ENCODE peak calls at places on chromosomes 11 and 22, in five cellular contexts. J is ovary; G is CD8-positive, alpha-beta T cell; I is body of pancreas; P is suprapubic skin. R is an unnamed sample.

GRCh38 chr11:17063171-17064002 is 14.1 kb downstream of the RPS13 start:
- DNase-seq in I (peak), P (no peak), J (peak), G (no peak), R (peak)

GRCh38 chr11:87300640-87301381 is 263.1 kb downstream of the TMEM135 start:
- DNase-seq in I (no peak), J (no peak), P (no peak), G (no peak), R (no peak)

GRCh38 chr11:5992604-5993251 is 5.9 kb upstream of the OR52L1 start:
- DNase-seq in J (no peak), P (no peak), I (no peak), G (no peak), R (peak)

GRCh38 chr11:23010790-23011340 is 150.6 kb upstream of the CCDC179 start:
- DNase-seq in J (no peak), P (no peak), I (peak), G (no peak), R (no peak)

GRCh38 chr11:120031156-120031555 is 106.8 kb downstream of the TRIM29 start:
- DNase-seq in P (no peak), G (peak), I (no peak), J (no peak), R (no peak)

GRCh38 chr22:27251563-27251962 is 550.0 kb downstream of the MN1 start:
- DNase-seq in J (no peak), G (no peak), P (peak), I (peak), R (no peak)

GRCh38 chr11:380095-380480 is 10.8 kb downstream of the B4GALNT4 start:
- DNase-seq in J (no peak), P (no peak), I (no peak), G (no peak), R (no peak)

GRCh38 chr22:19454156-19454555 is 6.6 kb upstream of the C22orf39 start:
- DNase-seq in G (no peak), J (no peak), I (no peak), P (no peak), R (no peak)

GRCh38 chr22:32444068-32444467 is 20.2 kb downstream of the BPIFC start:
- DNase-seq in I (no peak), J (no peak), G (no peak), P (no peak), R (peak)

GRCh38 chr11:118841469-118842222 is 42.0 kb upstream of the CXCR5 start:
- DNase-seq in P (no peak), G (peak), I (no peak), J (no peak), R (no peak)

GRCh38 chr11:20117291-20117690 is 43.0 kb downstream of the DBX1 start:
- DNase-seq in P (no peak), G (no peak), J (no peak), I (no peak), R (no peak)

GRCh38 chr11:77503006-77503405 is 29.1 kb upstream of the PAK1 start:
- DNase-seq in P (no peak), G (no peak), I (no peak), J (no peak), R (peak)

GRCh38 chr22:40426671-40427070 is 56.3 kb downstream of the SGSM3 start:
- DNase-seq in G (no peak), J (no peak), I (no peak), P (no peak), R (peak)

GRCh38 chr11:46305295-46305694 is 27.8 kb downstream of the CREB3L1 start:
- DNase-seq in I (no peak), G (no peak), P (no peak), J (no peak), R (peak)

GRCh38 chr11:111938687-111939160 is 1.6 kb downstream of the DIXDC1 start:
- DNase-seq in J (no peak), I (no peak), G (no peak), P (no peak), R (peak)

GRCh38 chr11:110891411-110891810 is 179.2 kb upstream of the ARHGAP20 start:
- DNase-seq in J (no peak), I (no peak), G (no peak), P (no peak), R (peak)

GRCh38 chr11:31816467-31817053 is 5.4 kb upstream of the PAX6 start:
- DNase-seq in P (no peak), J (no peak), I (no peak), G (no peak), R (no peak)

GRCh38 chr22:45972091-45972867 is 4.7 kb downstream of the WNT7B start:
- DNase-seq in P (no peak), G (no peak), J (no peak), I (no peak), R (no peak)

GRCh38 chr22:26770624-26771023 is 113.2 kb downstream of the MIAT start:
- DNase-seq in P (no peak), J (no peak), G (no peak), I (no peak), R (peak)

GRCh38 chr11:21144556-21144955 is 475.2 kb downstream of the NELL1 start:
- DNase-seq in I (no peak), J (no peak), P (no peak), G (no peak), R (no peak)

GRCh38 chr11:65500262-65501004 is 1.6 kb downstream of the MALAT1 start:
- DNase-seq in P (no peak), I (peak), G (peak), J (peak), R (peak)

GRCh38 chr11:119319702-119320592 is 3.0 kb upstream of the MCAM start:
- DNase-seq in P (peak), G (no peak), J (no peak), I (no peak), R (no peak)

GRCh38 chr22:37121887-37122591 is 12.5 kb upstream of the TMPRSS6 start:
- DNase-seq in P (no peak), G (peak), J (no peak), I (no peak), R (peak)

GRCh38 chr22:37959231-37959825 is 5.8 kb downstream of the POLR2F start:
- DNase-seq in G (no peak), I (no peak), P (no peak), J (no peak), R (no peak)

GRCh38 chr11:8329961-8330361 is 66.3 kb upstream of the LMO1 start:
- DNase-seq in G (no peak), J (no peak), P (no peak), I (no peak), R (no peak)

GRCh38 chr11:114077482-114078305 is 18.2 kb downstream of the ZBTB16 start:
- DNase-seq in I (no peak), P (no peak), J (no peak), G (no peak), R (no peak)

GRCh38 chr11:125163431-125164011 is 1.0 kb upstream of the PKNOX2 start:
- DNase-seq in J (no peak), P (no peak), I (no peak), G (no peak), R (no peak)

GRCh38 chr22:30922151-30922611 is 46.4 kb downstream of the MORC2 start:
- DNase-seq in I (peak), J (peak), G (peak), P (no peak), R (peak)

GRCh38 chr11:134657631-134658030 is 245.6 kb upstream of the B3GAT1 start:
- DNase-seq in G (peak), P (no peak), I (no peak), J (no peak), R (no peak)

GRCh38 chr22:44557064-44557748 is 59.2 kb upstream of the RTL6 start:
- DNase-seq in J (no peak), P (no peak), I (no peak), G (no peak), R (no peak)

GRCh38 chr22:17606472-17606871 is 22.1 kb downstream of the ATP6V1E1 start:
- DNase-seq in G (no peak), J (no peak), P (no peak), I (no peak), R (peak)

DNA sequence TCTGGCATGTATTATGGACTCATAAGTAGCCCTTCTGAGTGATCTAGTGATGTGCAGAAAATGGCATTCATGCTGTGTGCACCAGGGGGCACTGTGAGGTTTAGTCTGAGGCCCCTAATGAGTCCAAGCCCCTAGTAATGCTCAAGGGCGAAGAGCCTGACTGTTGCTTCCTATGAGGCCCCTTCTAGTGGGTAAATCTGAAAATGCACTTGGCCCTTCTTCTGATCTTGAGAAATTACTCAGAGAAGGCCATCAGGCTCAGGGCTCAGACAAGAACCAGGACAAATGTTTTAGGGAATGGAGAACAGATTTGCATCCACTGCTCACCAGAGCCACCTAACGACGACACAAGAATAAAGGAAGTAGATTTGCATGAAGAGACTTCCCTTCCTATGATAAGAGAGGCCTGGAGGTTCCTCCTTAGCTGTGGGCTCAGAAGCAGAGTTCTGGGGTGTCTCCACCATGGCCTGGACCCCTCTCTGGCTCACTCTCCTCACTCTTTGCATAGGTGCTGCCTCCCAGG is 75.8 kb downstream of the GGTLC2 start:
- DNase-seq in G (peak), J (no peak), I (no peak), P (no peak), R (peak)
- TF ChIP-seq CTCF in G (peak), J (no peak), I (no peak), P (no peak), R (peak)

GRCh38 chr11:132944557-132944920 is 587.8 kb downstream of the OPCML start:
- DNase-seq in G (no peak), J (no peak), P (no peak), I (no peak), R (no peak)

GRCh38 chr11:132942611-132943324 is 589.5 kb downstream of the OPCML start:
- DNase-seq in G (no peak), I (no peak), J (no peak), P (no peak), R (no peak)

GRCh38 chr11:132941761-132942160 is 590.5 kb downstream of the OPCML start:
- DNase-seq in P (no peak), G (no peak), J (no peak), I (no peak), R (no peak)

GRCh38 chr11:132943737-132944556 is 588.4 kb downstream of the OPCML start:
- DNase-seq in I (no peak), G (no peak), J (no peak), P (no peak), R (no peak)

GRCh38 chr11:132943325-132943736 is 589.0 kb downstream of the OPCML start:
- DNase-seq in J (no peak), P (no peak), I (no peak), G (no peak), R (no peak)
- H3K4me3 ChIP-seq in J (no peak), P (peak), I (no peak), G (no peak), R (no peak)

DNA sequence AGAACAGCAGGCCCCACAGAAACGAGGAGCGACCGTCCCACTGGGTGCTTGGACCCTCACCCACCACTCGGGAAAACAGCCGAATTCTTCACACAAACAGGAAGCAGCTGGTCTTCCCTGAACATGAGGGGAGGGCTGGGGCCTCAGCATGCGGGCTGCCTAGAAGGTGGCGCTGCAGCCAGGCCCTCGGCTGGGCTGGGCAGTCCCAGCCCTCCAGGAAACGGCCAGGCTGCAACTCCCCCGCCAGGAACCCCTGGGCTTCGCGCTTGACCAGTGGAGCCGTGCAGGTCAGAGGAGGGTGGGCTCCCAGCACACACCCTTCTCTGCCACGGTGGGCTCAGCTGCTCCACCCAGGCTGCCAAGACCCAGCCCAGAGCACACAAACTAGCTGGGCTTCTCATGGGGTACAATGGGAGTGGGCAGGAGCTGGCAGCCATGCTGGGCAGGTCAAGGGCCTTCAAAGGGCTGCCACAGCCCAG is 29.6 kb downstream of the IGF2 start:
- DNase-seq in G (no peak), P (no peak), I (no peak), J (no peak), R (no peak)
- TF ChIP-seq CTCF in G (no peak), P (no peak), I (no peak), J (no peak), R (no peak)

DNA sequence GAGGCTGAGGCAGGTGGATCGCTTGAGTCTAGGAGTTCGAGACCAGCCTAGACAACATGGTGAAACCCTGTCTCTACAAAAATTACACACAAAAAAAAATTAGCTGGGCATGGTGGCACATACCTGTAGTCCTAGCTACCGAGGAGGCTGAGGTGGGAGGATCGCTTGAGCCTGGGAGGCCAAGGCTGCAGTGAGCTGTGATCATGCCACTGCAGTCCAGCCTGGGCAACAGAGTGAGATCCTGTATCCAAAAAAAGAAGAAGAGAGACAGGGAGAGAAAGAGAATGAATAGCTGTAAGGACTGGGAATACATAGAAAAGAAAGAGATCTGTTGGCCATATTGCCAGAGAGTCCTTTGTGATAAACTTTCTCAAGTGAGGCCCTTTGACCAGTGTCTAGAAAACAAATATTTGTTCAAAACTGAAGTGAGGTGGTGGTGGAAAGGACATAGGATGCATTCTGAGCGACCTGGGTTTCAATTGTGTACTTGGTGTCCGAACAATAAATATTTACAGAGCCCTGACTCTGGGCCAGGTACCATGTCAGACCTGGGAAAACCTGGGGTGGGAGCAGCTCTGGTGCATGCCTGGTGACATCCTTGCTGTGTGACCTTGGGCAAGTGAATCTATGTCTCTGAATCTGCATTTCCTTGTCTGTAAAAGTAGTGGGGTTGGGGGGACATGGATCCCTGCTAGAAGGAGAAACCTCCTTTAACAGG is 89.6 kb upstream of the CRYBB3 start:
- DNase-seq in P (no peak), J (no peak), G (no peak), I (peak), R (no peak)
- H3K4me3 ChIP-seq in P (no peak), J (no peak), G (no peak), I (no peak), R (no peak)

GRCh38 chr11:102292951-102293350 is 24.3 kb upstream of the BIRC3 start:
- DNase-seq in G (no peak), J (no peak), I (no peak), P (no peak), R (no peak)
- TF ChIP-seq CTCF in G (no peak), J (no peak), I (no peak), P (no peak), R (no peak)

GRCh38 chr11:95923441-95923729 is 522 bp downstream of the MTMR2 start:
- DNase-seq in I (no peak), G (no peak), P (no peak), J (no peak), R (no peak)

GRCh38 chr11:95923730-95924413 is at the start of gene MTMR2:
- DNase-seq in G (peak), I (peak), J (peak), P (peak), R (peak)

GRCh38 chr11:95922536-95923440 is 1.1 kb downstream of the MTMR2 start:
- DNase-seq in I (no peak), G (no peak), P (no peak), J (no peak), R (peak)

GRCh38 chr11:95920460-95921105 is 3.3 kb downstream of the MTMR2 start:
- DNase-seq in J (no peak), P (no peak), I (no peak), G (no peak), R (peak)

DNA sequence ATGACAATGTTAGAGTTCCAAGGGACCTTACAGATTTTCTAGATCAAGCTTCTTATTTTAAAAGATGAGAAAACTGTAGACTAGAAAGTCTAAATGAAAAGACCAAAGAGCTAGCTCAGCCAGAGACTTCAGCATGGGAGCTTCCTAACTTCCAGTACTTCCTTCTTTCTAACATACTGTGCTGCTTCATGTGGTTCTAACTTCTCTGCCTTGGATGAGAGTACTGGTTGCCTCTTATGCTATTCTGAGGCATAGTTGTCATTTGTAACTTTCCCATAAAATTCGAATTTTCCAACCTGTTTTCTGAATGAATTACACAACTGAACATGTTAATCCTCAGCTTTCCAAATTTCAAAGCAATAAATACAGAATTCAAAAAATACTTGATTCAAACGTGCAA is 1.8 kb downstream of the MTMR2 start:
- DNase-seq in I (no peak), P (no peak), J (no peak), G (no peak), R (peak)
- H3K4me3 ChIP-seq in I (no peak), P (no peak), J (no peak), G (no peak), R (peak)

GRCh38 chr11:74009230-74009547 is 304 bp upstream of the UCP3 start:
- DNase-seq in P (no peak), I (no peak), J (no peak), G (no peak), R (no peak)

GRCh38 chr11:74008373-74009229 is at the start of gene UCP3:
- DNase-seq in P (no peak), I (no peak), G (no peak), J (no peak), R (no peak)

GRCh38 chr11:74010306-74010981 is 1.6 kb upstream of the UCP3 start:
- DNase-seq in P (no peak), I (no peak), J (no peak), G (no peak), R (no peak)

GRCh38 chr11:74011360-74012071 is 2.6 kb upstream of the UCP3 start:
- DNase-seq in J (no peak), I (no peak), G (no peak), P (no peak), R (peak)

DNA sequence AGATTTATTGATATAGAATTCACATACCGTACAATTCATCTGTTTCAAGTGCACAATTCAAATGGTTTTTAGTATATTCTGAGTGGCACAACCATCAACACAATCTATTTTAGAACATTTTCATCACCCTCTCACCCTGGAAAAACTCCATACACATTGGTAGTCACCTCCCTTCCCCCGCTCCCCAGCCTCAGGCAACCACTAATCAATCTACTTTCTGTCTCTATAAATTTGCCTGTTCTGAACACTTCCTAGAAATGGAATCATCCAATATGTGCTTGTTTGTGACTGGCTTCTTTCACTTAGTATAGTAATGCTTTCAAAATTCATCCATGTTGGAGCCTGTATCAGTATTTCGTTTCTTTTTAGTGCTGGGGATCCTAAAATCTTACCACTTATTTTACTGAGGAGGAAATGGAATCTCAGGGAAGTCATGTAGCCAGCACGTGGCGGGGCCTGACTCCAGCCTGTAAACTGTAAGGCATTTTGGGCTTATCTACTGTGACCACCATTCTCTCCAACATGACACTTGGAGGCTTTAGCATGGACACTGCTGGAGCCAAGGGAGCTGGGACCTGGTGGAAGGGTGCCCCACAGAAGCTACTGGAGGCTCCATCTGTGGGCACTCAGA is 905 bp upstream of the UCP3 start:
- DNase-seq in G (no peak), J (no peak), I (no peak), P (no peak), R (no peak)
- TF ChIP-seq CTCF in G (no peak), J (no peak), I (no peak), P (no peak), R (no peak)

GRCh38 chr22:42111798-42112197 is 18.8 kb downstream of the CYP2D6 start:
- DNase-seq in P (no peak), G (no peak), J (no peak), I (no peak), R (no peak)
- H3K4me3 ChIP-seq in P (no peak), G (no peak), J (no peak), I (no peak), R (no peak)

R was measured in fibroblast of pulmonary artery.